ENCODE peak calls at places on chromosomes 16 and 17, in nine cellular contexts. S is CD8-positive, alpha-beta memory T cell; G is MM.1S; Z is tibial artery; B is transverse colon; A is iPS DF 6.9; X is stomach; K is neural progenitor cell; C is SJSA1. D is an unnamed sample. For H3K9me3, the result is how much of the 10 kb centered on the place peaks cover.

GRCh38 chr16:2034695-2035430 is 8.2 kb downstream of the NHERF2 start:
- DNase-seq in S (no peak), B (no peak), A (no peak), Z (no peak), G (no peak), K (no peak), X (no peak), C (no peak), D (no peak)

GRCh38 chr17:59093702-59094231 is 12.9 kb downstream of the TRIM37 start:
- DNase-seq in A (no peak), K (no peak), X (no peak), C (peak), B (peak), G (no peak), Z (peak), S (no peak), D (no peak)

GRCh38 chr17:8226536-8227237 is 16.3 kb upstream of the AURKB start:
- DNase-seq in A (no peak), S (no peak), B (peak), K (peak), Z (peak), X (peak), C (peak), G (no peak), D (peak)

GRCh38 chr16:69396187-69397061 is 10.6 kb upstream of the TERF2 start:
- DNase-seq in A (no peak), X (peak), Z (peak), G (peak), K (peak), S (peak), B (peak), C (peak), D (peak)

GRCh38 chr17:76170114-76170513 is 29.1 kb upstream of the FOXJ1 start:
- DNase-seq in X (no peak), C (peak), B (no peak), A (no peak), S (no peak), K (no peak), Z (no peak), G (no peak), D (no peak)

GRCh38 chr17:29358421-29358820 is 31.7 kb upstream of the TAOK1 start:
- DNase-seq in K (no peak), X (no peak), A (no peak), C (no peak), G (no peak), B (no peak), S (no peak), Z (no peak), D (no peak)

GRCh38 chr17:66431910-66432309 is 129.5 kb downstream of the PRKCA start:
- DNase-seq in G (no peak), X (no peak), C (no peak), A (no peak), S (no peak), B (no peak), Z (no peak), K (no peak), D (no peak)

GRCh38 chr16:89202422-89203215 is 2.3 kb upstream of the SLC22A31 start:
- DNase-seq in C (no peak), A (no peak), X (no peak), B (no peak), Z (no peak), G (no peak), K (peak), S (no peak), D (no peak)

GRCh38 chr16:85202631-85203461 is 90.6 kb upstream of the CIBAR2 start:
- DNase-seq in G (no peak), B (peak), X (peak), S (no peak), C (no peak), Z (peak), A (peak), K (peak), D (no peak)

GRCh38 chr16:48833461-48833860 is 223.5 kb upstream of the N4BP1 start:
- DNase-seq in Z (no peak), X (no peak), S (no peak), K (no peak), A (no peak), C (no peak), B (no peak), G (no peak), D (no peak)

DNA sequence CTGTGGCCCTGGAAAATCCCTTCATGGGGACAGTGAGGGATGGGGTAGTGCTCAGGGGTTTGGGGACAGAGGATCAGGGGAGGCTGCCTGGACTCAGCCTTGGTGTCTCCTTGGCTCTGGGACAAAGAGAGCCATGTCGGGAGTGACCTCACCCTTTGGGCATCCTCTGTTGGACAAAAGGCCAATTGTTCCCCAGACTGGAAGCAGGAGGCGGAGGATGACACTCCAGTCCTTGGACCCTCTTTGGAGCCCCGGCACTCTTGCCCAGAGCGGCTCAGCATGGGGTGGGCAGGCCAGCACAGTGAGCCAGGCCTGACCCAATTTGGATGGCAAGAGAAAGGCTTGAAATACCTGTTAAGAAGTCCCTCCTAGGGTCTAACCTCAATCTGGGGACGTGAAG is 39.4 kb upstream of the PHB1 start:
- DNase-seq in G (no peak), A (no peak), X (no peak), K (peak), Z (no peak), C (no peak), S (no peak), B (no peak), D (no peak)
- H3K27ac ChIP-seq in G (no peak), A (no peak), X (no peak), K (no peak), Z (no peak), C (no peak), S (no peak), B (no peak), D (no peak)

GRCh38 chr16:31764103-31764502 is 109.5 kb upstream of the ZNF267 start:
- DNase-seq in X (no peak), G (no peak), A (no peak), C (no peak), B (no peak), Z (no peak), S (no peak), K (no peak), D (no peak)

GRCh38 chr16:31767267-31767666 is 106.3 kb upstream of the ZNF267 start:
- DNase-seq in G (no peak), X (no peak), S (no peak), A (no peak), B (no peak), C (no peak), Z (no peak), K (no peak), D (no peak)
- H3K9me3 ChIP-seq in G (under half), X (half or more), S (half or more), A (under half), B (half or more), C (under half), Z (half or more), K (under half), D (half or more)

GRCh38 chr17:77527836-77528505 is 387.2 kb downstream of the SEC14L1 start:
- DNase-seq in B (no peak), Z (peak), A (no peak), K (no peak), G (no peak), X (peak), S (no peak), C (no peak), D (no peak)
- H3K27ac ChIP-seq in B (no peak), Z (no peak), A (no peak), K (no peak), G (no peak), X (no peak), S (no peak), C (no peak), D (no peak)

GRCh38 chr16:9079430-9079812 is 12.0 kb upstream of the HAPSTR1 start:
- DNase-seq in S (no peak), X (no peak), Z (no peak), B (no peak), A (no peak), G (no peak), K (no peak), C (no peak), D (no peak)
- H3K9me3 ChIP-seq in S (under half), X (under half), Z (under half), B (under half), A (under half), G (under half), K (under half), C (under half), D (under half)

DNA sequence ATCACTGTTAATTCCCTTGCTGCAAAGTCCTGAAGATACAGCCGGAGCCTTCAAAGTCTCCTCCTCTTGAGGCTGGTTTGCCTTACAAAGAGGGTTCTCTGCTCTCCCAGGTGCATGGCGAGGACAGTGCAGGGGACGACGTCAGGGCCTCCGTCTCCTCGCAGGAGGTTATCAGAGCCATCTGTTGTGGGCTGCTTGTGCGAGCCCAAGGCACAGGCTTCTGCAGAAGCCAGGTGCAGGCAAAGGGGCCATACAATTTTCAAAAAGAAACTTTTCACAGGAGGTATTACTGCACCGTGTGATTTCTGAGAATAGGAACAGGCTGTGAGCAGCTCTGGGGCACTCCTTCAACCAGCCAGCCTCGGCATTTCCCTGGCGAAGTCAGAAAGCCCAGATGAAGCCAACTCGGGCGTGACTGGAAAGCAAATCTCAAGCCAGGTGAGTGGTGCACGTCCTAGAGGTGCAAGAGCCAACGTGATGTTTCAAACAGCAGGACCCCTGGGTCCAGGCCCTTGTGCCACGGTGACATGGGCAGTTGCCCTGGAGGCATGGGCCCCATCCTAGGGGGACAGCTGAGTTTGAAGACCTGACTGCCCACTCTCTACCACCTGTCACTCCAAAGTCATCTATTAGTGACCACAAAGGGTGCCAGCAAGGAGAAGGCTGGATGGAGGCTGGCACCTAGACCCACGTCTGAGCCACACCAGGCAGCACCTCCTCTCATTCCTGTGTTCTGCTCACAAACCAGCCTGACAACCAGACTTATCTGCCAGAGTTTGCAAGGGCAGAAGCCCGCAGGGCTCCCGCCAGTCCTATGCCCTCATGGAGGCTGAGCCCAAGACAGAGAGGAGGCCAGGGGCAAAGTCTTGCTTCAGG is 68.6 kb downstream of the SMPD3 start:
- DNase-seq in C (no peak), G (no peak), X (no peak), Z (no peak), B (no peak), K (no peak), S (no peak), A (no peak), D (no peak)
- H3K27ac ChIP-seq in C (no peak), G (no peak), X (no peak), Z (no peak), B (no peak), K (no peak), S (no peak), A (no peak), D (no peak)

GRCh38 chr17:19618015-19618414 is 30.5 kb upstream of the ALDH3A2 start:
- DNase-seq in C (no peak), K (no peak), S (no peak), G (no peak), Z (no peak), B (no peak), A (no peak), X (no peak), D (no peak)
- H3K9me3 ChIP-seq in C (under half), K (under half), S (under half), G (under half), Z (half or more), B (under half), A (under half), X (under half), D (under half)

DNA sequence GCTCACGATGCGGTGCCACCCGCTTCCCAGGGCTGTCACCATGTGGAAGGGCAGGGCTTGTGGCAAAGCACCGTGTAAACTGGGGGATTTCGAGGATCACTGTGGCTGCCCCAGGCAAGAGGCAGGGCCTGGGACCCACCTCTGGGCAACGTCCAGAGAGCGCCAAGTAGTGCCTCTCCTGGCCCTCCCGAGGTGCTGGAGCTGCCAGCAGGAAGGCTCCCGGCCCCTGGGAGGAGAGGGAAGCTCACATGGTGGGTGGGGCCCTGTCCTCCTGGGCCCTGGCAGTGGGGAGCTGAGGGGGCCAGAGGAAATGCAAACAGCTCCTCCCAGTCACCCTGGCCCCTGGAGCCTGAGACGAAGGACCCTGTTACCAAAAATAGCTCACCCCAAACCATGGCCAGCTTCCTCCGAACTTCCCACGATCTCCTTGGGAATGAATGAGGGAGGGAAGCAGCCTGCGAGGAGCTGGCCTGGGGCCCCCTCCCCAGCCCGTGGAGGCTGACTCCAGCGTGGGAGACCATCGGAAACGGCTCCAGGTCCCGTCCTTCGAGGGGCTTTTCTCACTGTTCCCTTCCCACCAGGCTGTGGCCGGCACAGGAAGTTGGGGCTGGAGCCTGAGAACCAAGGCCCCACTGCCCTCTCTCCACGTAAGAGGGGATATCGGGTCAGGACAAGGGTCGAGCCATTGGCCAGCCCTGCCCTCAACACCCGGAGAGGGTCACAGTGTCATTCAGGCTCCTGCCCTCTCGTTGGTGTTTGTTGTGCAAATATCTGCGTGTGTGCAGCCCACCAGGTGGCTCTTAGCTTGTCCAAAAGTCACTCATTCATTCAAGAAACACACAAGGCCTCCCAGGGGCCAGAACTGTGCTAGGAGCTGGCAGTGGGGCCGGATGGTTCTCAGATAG is 17.7 kb downstream of the VASN start:
- DNase-seq in C (no peak), A (no peak), G (no peak), Z (peak), S (no peak), B (no peak), K (no peak), X (no peak), D (no peak)
- H3K27ac ChIP-seq in C (peak), A (no peak), G (no peak), Z (peak), S (no peak), B (peak), K (no peak), X (no peak), D (no peak)